ENCODE peak calls at places on chromosome 13, in nine cellular contexts. One of them, this sample, is unnamed.

GRCh38 chr13:28325022-28325421 is 169.9 kb downstream of the FLT1 start:
- DNase-seq in cardiac fibroblast: peak; percentile 77
- DNase-seq in nephron progenitor cell: no peak
- DNase-seq in breast epithelium: no peak
- DNase-seq in stimulated activated CD4-positive, alpha-beta T cell treated with anti-CD3 and anti-CD28 coated beads, TNF-alpha, amount 100 ng/mL, for 48 hours: no peak
- DNase-seq in spleen: no peak
- DNase-seq in hippocampal formation: no peak
- DNase-seq in uterus: no peak
- DNase-seq in CD4-positive, alpha-beta T cell: no peak
- DNase-seq in this sample: no peak

GRCh38 chr13:86838411-86839120 is 832.6 kb upstream of the SLITRK5 start:
- DNase-seq in spleen: no peak
- DNase-seq in uterus: no peak
- DNase-seq in hippocampal formation: no peak
- DNase-seq in breast epithelium: no peak
- DNase-seq in nephron progenitor cell: no peak
- DNase-seq in stimulated activated CD4-positive, alpha-beta T cell treated with anti-CD3 and anti-CD28 coated beads, TNF-alpha, amount 100 ng/mL, for 48 hours: no peak
- DNase-seq in CD4-positive, alpha-beta T cell: no peak
- DNase-seq in cardiac fibroblast: no peak
- DNase-seq in this sample: no peak

GRCh38 chr13:98171806-98172569 is 5.1 kb downstream of the RNF113B start:
- DNase-seq in cardiac fibroblast: peak; percentile 47
- DNase-seq in CD4-positive, alpha-beta T cell: no peak
- DNase-seq in spleen: no peak
- DNase-seq in uterus: no peak
- DNase-seq in hippocampal formation: no peak
- DNase-seq in stimulated activated CD4-positive, alpha-beta T cell treated with anti-CD3 and anti-CD28 coated beads, TNF-alpha, amount 100 ng/mL, for 48 hours: no peak
- DNase-seq in nephron progenitor cell: peak; percentile 23
- DNase-seq in breast epithelium: no peak
- DNase-seq in this sample: no peak

GRCh38 chr13:80010846-80011245 is 330.1 kb downstream of the SPRY2 start:
- DNase-seq in stimulated activated CD4-positive, alpha-beta T cell treated with anti-CD3 and anti-CD28 coated beads, TNF-alpha, amount 100 ng/mL, for 48 hours: no peak
- DNase-seq in cardiac fibroblast: no peak
- DNase-seq in nephron progenitor cell: no peak
- DNase-seq in CD4-positive, alpha-beta T cell: no peak
- DNase-seq in uterus: no peak
- DNase-seq in breast epithelium: no peak
- DNase-seq in hippocampal formation: peak; percentile 32
- DNase-seq in spleen: no peak
- DNase-seq in this sample: no peak

GRCh38 chr13:79451500-79451962 is 29.4 kb upstream of the NDFIP2 start:
- DNase-seq in CD4-positive, alpha-beta T cell: peak; percentile 80
- DNase-seq in breast epithelium: no peak
- DNase-seq in hippocampal formation: no peak
- DNase-seq in cardiac fibroblast: peak; percentile 82
- DNase-seq in stimulated activated CD4-positive, alpha-beta T cell treated with anti-CD3 and anti-CD28 coated beads, TNF-alpha, amount 100 ng/mL, for 48 hours: peak; percentile 90
- DNase-seq in uterus: no peak
- DNase-seq in spleen: peak; percentile 71
- DNase-seq in nephron progenitor cell: no peak
- DNase-seq in this sample: peak; percentile 78

GRCh38 chr13:53100394-53101063 is 71.9 kb downstream of the OLFM4 start:
- DNase-seq in hippocampal formation: no peak
- DNase-seq in uterus: no peak
- DNase-seq in cardiac fibroblast: no peak
- DNase-seq in breast epithelium: no peak
- DNase-seq in CD4-positive, alpha-beta T cell: no peak
- DNase-seq in spleen: peak; percentile 54
- DNase-seq in nephron progenitor cell: no peak
- DNase-seq in stimulated activated CD4-positive, alpha-beta T cell treated with anti-CD3 and anti-CD28 coated beads, TNF-alpha, amount 100 ng/mL, for 48 hours: no peak
- DNase-seq in this sample: no peak

GRCh38 chr13:35987572-35988513 is 143.3 kb downstream of the DCLK1 start:
- DNase-seq in nephron progenitor cell: no peak
- DNase-seq in spleen: no peak
- DNase-seq in cardiac fibroblast: no peak
- DNase-seq in uterus: no peak
- DNase-seq in breast epithelium: no peak
- DNase-seq in stimulated activated CD4-positive, alpha-beta T cell treated with anti-CD3 and anti-CD28 coated beads, TNF-alpha, amount 100 ng/mL, for 48 hours: no peak
- DNase-seq in hippocampal formation: no peak
- DNase-seq in CD4-positive, alpha-beta T cell: no peak
- DNase-seq in this sample: no peak

GRCh38 chr13:97141564-97142005 is 80.5 kb upstream of the MBNL2 start:
- DNase-seq in hippocampal formation: no peak
- DNase-seq in nephron progenitor cell: peak; percentile 11
- DNase-seq in uterus: peak; percentile 28
- DNase-seq in cardiac fibroblast: peak; percentile 79
- DNase-seq in CD4-positive, alpha-beta T cell: no peak
- DNase-seq in spleen: no peak
- DNase-seq in breast epithelium: peak; percentile 61
- DNase-seq in stimulated activated CD4-positive, alpha-beta T cell treated with anti-CD3 and anti-CD28 coated beads, TNF-alpha, amount 100 ng/mL, for 48 hours: no peak
- DNase-seq in this sample: no peak

GRCh38 chr13:60645552-60646138 is 248.6 kb downstream of the TDRD3 start:
- DNase-seq in nephron progenitor cell: no peak
- DNase-seq in hippocampal formation: no peak
- DNase-seq in cardiac fibroblast: no peak
- DNase-seq in CD4-positive, alpha-beta T cell: no peak
- DNase-seq in stimulated activated CD4-positive, alpha-beta T cell treated with anti-CD3 and anti-CD28 coated beads, TNF-alpha, amount 100 ng/mL, for 48 hours: no peak
- DNase-seq in uterus: no peak
- DNase-seq in breast epithelium: no peak
- DNase-seq in spleen: no peak
- DNase-seq in this sample: no peak

GRCh38 chr13:33263976-33264619 is 21.5 kb downstream of the STARD13 start:
- DNase-seq in nephron progenitor cell: no peak
- DNase-seq in cardiac fibroblast: no peak
- DNase-seq in uterus: no peak
- DNase-seq in stimulated activated CD4-positive, alpha-beta T cell treated with anti-CD3 and anti-CD28 coated beads, TNF-alpha, amount 100 ng/mL, for 48 hours: no peak
- DNase-seq in breast epithelium: no peak
- DNase-seq in spleen: no peak
- DNase-seq in CD4-positive, alpha-beta T cell: no peak
- DNase-seq in hippocampal formation: no peak
- DNase-seq in this sample: no peak

GRCh38 chr13:30421093-30422055 is 919 bp upstream of the UBE2L5 start:
- DNase-seq in hippocampal formation: peak; percentile 44
- DNase-seq in cardiac fibroblast: peak; percentile 94
- DNase-seq in stimulated activated CD4-positive, alpha-beta T cell treated with anti-CD3 and anti-CD28 coated beads, TNF-alpha, amount 100 ng/mL, for 48 hours: no peak
- DNase-seq in uterus: peak; percentile 94
- DNase-seq in breast epithelium: peak; percentile 72
- DNase-seq in CD4-positive, alpha-beta T cell: peak; percentile 20
- DNase-seq in spleen: peak; percentile 94
- DNase-seq in nephron progenitor cell: peak; percentile 77
- DNase-seq in this sample: peak; percentile 15

This sample was measured in effector memory CD8-positive, alpha-beta T cell.